ENCODE peak calls at places on chromosomes 3 and 15, in four cellular contexts. D is fibroblast of mammary gland, Z is transverse colon, V is PC-9. U is an unnamed sample.

GRCh38 chr15:90286678-90287077 is 21.2 kb downstream of the NGRN start:
- DNase-seq in Z (no peak), D (peak), V (peak), U (no peak)

GRCh38 chr3:9828801-9829755 is 14.7 kb downstream of the RPUSD3 start:
- DNase-seq in D (no peak), V (no peak), Z (no peak), U (no peak)

GRCh38 chr15:37698679-37699078 is 235.8 kb upstream of the TMCO5A start:
- DNase-seq in V (no peak), D (peak), Z (no peak), U (no peak)

GRCh38 chr15:96366526-96366877 is 36.0 kb downstream of the NR2F2 start:
- DNase-seq in Z (no peak), D (no peak), V (no peak), U (no peak)

GRCh38 chr3:132317229-132317948 is at the start of gene ACP3:
- DNase-seq in D (peak), V (peak), Z (peak), U (peak)

GRCh38 chr3:15601046-15601398 is 347 bp downstream of the HACL1 start:
- DNase-seq in D (no peak), Z (no peak), V (no peak), U (no peak)

GRCh38 chr3:47065681-47066080 is 86.2 kb downstream of the NBEAL2 start:
- DNase-seq in V (no peak), Z (no peak), D (no peak), U (no peak)

GRCh38 chr15:90213123-90213817 is 12.1 kb downstream of the SEMA4B start:
- DNase-seq in D (no peak), V (peak), Z (peak), U (no peak)

GRCh38 chr15:100879461-100880138 is at the start of gene ALDH1A3:
- DNase-seq in D (no peak), Z (peak), V (peak), U (no peak)

GRCh38 chr3:37765591-37766219 is 96.0 kb upstream of the CTDSPL start:
- DNase-seq in D (peak), Z (no peak), V (no peak), U (no peak)

GRCh38 chr3:156675744-156676466 is 1.5 kb downstream of the TIPARP start:
- DNase-seq in D (peak), V (peak), Z (peak), U (peak)

GRCh38 chr3:13235079-13235478 is 161.8 kb upstream of the IQSEC1 start:
- DNase-seq in D (no peak), V (no peak), Z (no peak), U (no peak)

GRCh38 chr3:124459678-124460077 is 270.6 kb upstream of the UMPS start:
- DNase-seq in Z (no peak), D (no peak), V (no peak), U (no peak)

GRCh38 chr3:152285509-152285908 is 16.8 kb downstream of the MBNL1 start:
- DNase-seq in D (no peak), Z (no peak), V (no peak), U (no peak)

GRCh38 chr3:76497636-76498035 is 542.3 kb upstream of the ROBO2 start:
- DNase-seq in Z (no peak), D (no peak), V (no peak), U (no peak)

GRCh38 chr3:188979669-188980311 is 192.0 kb upstream of the TPRG1 start:
- DNase-seq in Z (no peak), D (peak), V (no peak), U (peak)

GRCh38 chr3:170323371-170323770 is 34.1 kb upstream of the SKIL start:
- DNase-seq in D (no peak), Z (no peak), V (no peak), U (no peak)

GRCh38 chr3:126743350-126743749 is 39.3 kb downstream of the CHCHD6 start:
- DNase-seq in D (no peak), V (no peak), Z (no peak), U (no peak)

GRCh38 chr3:45560270-45561020 is 34.1 kb upstream of the LIMD1 start:
- DNase-seq in V (no peak), D (peak), Z (peak), U (peak)

GRCh38 chr15:38670142-38671002 is 105.8 kb upstream of the RASGRP1 start:
- DNase-seq in Z (peak), D (no peak), V (no peak), U (no peak)

GRCh38 chr3:41029356-41029755 is 169.9 kb upstream of the CTNNB1 start:
- DNase-seq in V (no peak), Z (no peak), D (no peak), U (no peak)

GRCh38 chr15:68483165-68483564 is 51.2 kb upstream of the ITGA11 start:
- DNase-seq in D (no peak), V (no peak), Z (no peak), U (no peak)

GRCh38 chr3:144362126-144362525 is 390.5 kb downstream of the DIPK2A start:
- DNase-seq in V (peak), Z (no peak), D (peak), U (no peak)

GRCh38 chr3:71211083-71211482 is 372.4 kb downstream of the FOXP1 start:
- DNase-seq in D (peak), Z (no peak), V (no peak), U (no peak)

GRCh38 chr3:126360714-126361060 is 3.5 kb upstream of the KLF15 start:
- DNase-seq in Z (peak), V (no peak), D (no peak), U (no peak)

GRCh38 chr3:71616571-71617021 is 33.1 kb upstream of the FOXP1 start:
- DNase-seq in Z (no peak), V (no peak), D (no peak), U (no peak)

GRCh38 chr3:177448987-177449975 is 252.0 kb upstream of the TBL1XR1 start:
- DNase-seq in D (peak), Z (no peak), V (peak), U (no peak)

GRCh38 chr3:122415104-122415744 is 638 bp downstream of the WDR5B start:
- DNase-seq in V (peak), Z (peak), D (peak), U (peak)

GRCh38 chr3:119676020-119676419 is 1.2 kb downstream of the COX17 start:
- DNase-seq in Z (no peak), V (no peak), D (peak), U (no peak)

GRCh38 chr3:86914651-86915050 is 76.3 kb downstream of the VGLL3 start:
- DNase-seq in D (no peak), Z (no peak), V (no peak), U (no peak)

GRCh38 chr3:108590443-108590842 is 921 bp downstream of the DZIP3 start:
- DNase-seq in V (no peak), Z (no peak), D (peak), U (no peak)

GRCh38 chr3:25047058-25047457 is 381.0 kb upstream of the RARB start:
- DNase-seq in V (no peak), D (no peak), Z (no peak), U (no peak)

GRCh38 chr15:95866698-95867440 is 463.6 kb upstream of the NR2F2 start:
- DNase-seq in D (no peak), Z (no peak), V (no peak), U (no peak)

GRCh38 chr15:56913670-56914069 is 4.8 kb upstream of the TCF12 start:
- DNase-seq in V (no peak), Z (no peak), D (no peak), U (no peak)

GRCh38 chr15:27398631-27399030 is 427.6 kb downstream of the GABRG3 start:
- DNase-seq in Z (no peak), V (no peak), D (no peak), U (peak)

GRCh38 chr3:108090066-108090700 is 648 bp downstream of the CD47 start:
- DNase-seq in Z (peak), D (peak), V (peak), U (no peak)

GRCh38 chr15:45648521-45649200 is 13.8 kb downstream of the SQOR start:
- DNase-seq in D (peak), Z (no peak), V (peak), U (no peak)

GRCh38 chr15:57994468-57995154 is 70.9 kb downstream of the ALDH1A2 start:
- DNase-seq in Z (no peak), D (peak), V (no peak), U (peak)

GRCh38 chr15:101437618-101438481 is 51.7 kb downstream of the PCSK6 start:
- DNase-seq in D (no peak), V (no peak), Z (no peak), U (no peak)

GRCh38 chr3:149376728-149377407 is 581 bp downstream of the TM4SF1 start:
- DNase-seq in V (no peak), Z (no peak), D (peak), U (peak)
- H3K4me3 ChIP-seq in V (peak), Z (peak), D (peak), U (peak)

GRCh38 chr15:40242216-40242599 is 3.3 kb downstream of the PAK6 start:
- DNase-seq in D (no peak), Z (no peak), V (no peak), U (no peak)

GRCh38 chr15:40242671-40243070 is 3.8 kb downstream of the PAK6 start:
- DNase-seq in V (no peak), D (no peak), Z (no peak), U (no peak)

GRCh38 chr15:40244961-40245523 is 6.2 kb downstream of the PAK6 start:
- DNase-seq in V (peak), D (no peak), Z (peak), U (peak)

GRCh38 chr15:40241305-40242215 is 2.7 kb downstream of the PAK6 start:
- DNase-seq in Z (no peak), V (no peak), D (no peak), U (no peak)

DNA sequence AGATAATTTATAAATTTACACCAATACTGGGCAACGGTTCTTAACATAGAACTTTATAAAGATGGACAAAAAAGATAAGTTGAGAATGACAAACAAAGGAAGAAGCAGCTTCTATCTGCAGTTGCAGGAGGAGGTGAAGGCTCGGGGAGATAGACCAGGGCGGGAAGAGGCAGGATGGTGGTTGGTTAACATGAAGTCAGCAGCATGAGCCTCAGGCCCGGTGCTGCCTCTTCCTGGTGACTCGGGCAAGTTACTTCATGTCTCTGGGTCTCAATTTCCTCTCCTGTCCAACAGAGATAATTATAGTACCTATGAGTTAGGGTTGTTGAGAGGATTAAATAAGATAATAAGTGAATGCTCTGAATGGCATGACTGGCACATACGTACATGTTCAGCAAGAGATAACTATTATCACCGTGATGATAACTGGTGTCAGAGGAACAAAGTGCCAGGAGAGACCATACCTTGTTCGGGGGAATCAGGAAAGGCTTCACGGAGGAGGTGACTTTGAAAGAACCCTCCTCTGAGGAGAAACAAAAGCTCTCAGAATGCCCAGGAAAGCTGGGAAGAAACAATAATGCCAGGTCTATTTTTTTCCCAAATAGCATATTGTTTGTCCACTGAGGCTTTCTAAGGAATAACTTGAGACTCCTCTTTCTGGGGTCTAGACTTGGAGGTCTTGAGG is 4.4 kb downstream of the PAK6 start:
- DNase-seq in V (no peak), D (no peak), Z (no peak), U (no peak)
- TF ChIP-seq CTCF in V (no peak), D (no peak), Z (no peak), U (no peak)

DNA sequence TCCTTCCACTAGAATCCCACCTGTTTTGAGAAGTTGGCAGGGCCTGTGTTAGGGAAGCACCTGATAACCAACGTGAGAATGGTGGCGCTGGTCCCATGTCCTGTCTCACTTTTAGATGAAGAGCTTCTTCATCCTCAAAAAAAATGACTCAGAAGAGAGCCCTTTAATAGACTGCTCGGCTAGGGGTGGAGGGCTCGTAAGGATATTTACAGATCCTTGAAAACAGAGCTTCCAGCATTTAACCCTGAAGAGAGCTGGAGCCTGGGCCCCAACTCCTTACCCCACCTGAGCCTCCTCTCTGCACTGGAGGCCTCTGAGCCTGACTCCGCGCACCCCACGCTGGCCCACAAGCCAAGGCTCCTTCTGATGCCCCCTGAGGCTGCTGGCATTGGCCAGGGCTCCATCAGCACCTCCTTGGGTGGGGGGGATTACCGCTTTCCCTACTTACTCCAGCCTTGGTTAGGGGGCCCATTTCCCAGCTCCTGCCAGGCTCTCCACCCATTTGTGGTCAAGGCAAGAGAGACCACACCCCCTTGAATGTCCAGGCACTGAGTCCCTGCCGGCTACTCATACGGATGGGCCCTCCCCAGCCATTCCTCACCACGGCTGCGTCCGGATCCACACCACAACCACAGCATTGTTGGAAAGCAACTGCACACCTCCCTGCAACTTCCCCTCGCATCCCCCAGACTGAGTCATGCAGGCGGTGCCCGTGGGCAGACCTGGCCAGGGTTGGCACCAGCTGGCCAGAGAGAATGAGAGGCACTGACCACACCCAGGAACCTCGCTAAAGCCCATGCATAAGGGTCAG is 30.2 kb downstream of the LOXL1 start:
- DNase-seq in Z (no peak), D (peak), V (peak), U (no peak)
- H3K4me3 ChIP-seq in Z (no peak), D (no peak), V (no peak), U (no peak)

DNA sequence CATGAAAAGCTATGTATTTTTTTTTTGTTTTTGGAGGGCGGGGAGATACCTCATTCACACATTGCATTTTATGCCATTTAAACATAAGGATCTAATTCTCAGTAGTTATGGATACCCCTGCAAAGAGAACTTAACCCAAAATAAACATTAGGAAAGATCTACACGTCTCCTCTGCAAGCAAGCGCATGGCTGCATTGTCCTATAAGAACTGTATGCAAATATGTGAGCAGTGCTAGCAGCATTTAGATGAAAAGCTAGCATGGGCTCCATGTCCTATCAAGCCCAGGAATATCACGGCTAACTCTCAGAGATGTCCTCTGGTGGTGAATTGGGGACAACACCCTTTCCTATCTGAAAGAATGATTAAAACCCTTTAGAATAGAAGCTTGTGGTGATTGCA is 292.8 kb downstream of the MEX3B start:
- DNase-seq in V (no peak), Z (no peak), D (no peak), U (no peak)
- TF ChIP-seq CTCF in V (no peak), Z (no peak), D (no peak), U (peak)

DNA sequence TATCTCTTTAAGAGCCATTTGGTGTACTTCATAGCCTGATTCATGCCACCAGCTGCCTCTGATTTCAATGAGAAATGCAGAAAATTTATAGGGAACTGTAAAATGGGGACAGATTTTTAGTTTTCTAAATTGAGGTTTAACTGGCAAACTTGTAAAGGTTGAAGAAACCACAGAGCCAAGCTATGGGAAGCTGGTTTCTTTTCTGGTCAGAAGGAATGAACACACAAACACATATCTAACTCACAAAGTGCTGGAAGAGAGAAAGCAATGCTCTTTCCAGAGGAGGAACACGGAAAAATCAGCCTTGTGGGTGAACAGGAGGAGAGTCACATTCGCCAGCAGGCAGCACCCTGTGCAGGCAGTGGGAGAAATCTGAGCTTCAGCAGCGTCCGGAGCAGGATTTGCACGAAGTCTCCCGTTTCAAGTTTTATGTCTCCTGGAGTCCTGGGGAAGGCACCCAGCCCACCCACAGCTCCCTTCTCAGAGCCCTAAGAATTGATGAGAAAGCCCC is 481 bp downstream of the MASP1 start:
- DNase-seq in D (peak), V (no peak), Z (no peak), U (no peak)
- H3K4me3 ChIP-seq in D (peak), V (no peak), Z (peak), U (no peak)

DNA sequence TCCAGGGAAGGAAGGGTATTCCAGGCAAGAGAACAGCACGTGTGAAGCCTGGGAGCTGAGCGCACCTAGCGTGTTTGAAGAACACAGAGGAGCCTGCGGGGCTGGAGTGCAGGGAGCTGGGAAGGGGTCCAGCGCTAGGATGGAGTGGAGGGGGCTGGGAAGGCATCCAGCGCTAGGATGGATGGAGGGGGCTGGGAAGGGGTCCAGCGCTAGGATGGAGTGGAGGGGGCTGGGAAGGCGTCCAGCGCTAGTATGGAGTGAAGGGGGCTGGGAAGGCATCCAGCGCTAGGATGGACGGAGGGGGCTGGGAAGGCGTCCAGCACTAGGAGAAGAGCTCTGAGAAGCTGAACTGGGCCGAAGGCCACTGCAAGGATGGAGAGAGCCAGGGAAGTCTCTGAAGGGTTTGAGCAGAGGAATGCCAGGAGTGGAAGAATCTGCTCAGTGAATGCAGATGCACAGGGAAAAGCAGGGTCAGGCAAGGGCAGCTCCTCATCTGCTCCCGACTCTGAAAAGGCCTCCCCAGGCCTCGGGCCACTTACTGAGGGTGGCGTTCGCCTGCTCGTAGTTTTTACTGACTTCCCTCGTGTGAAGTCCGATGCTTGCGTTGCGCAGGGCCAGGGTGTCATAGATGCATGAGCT is 39.7 kb downstream of the MUC20 start:
- DNase-seq in Z (no peak), V (no peak), D (peak), U (no peak)
- TF ChIP-seq CTCF in Z (no peak), V (no peak), D (no peak), U (no peak)

GRCh38 chr15:74937226-74937601 is 659 bp downstream of the COX5A start:
- DNase-seq in Z (no peak), D (no peak), V (no peak), U (no peak)
- H3K4me3 ChIP-seq in Z (peak), D (peak), V (peak), U (peak)

GRCh38 chr15:94526071-94526689 is 294.8 kb downstream of the MCTP2 start:
- DNase-seq in Z (no peak), V (peak), D (no peak), U (no peak)
- TF ChIP-seq CTCF in Z (peak), V (peak), D (no peak), U (peak)

U was measured in LNCaP clone FGC.